ENCODE peak calls at places on chromosome 16, in seven cellular contexts. I, F, W, S, E, R and J are unnamed samples.

GRCh38 chr16:14172200-14172805 is 101.2 kb downstream of the MRTFB start:
- DNase-seq in E (no peak), F (no peak), I (no peak), S (no peak), W (no peak), R (no peak), J (no peak)

GRCh38 chr16:77721752-77722314 is 481 bp upstream of the NUDT7 start:
- DNase-seq in I (no peak), F (no peak), S (peak; percentile 2), E (no peak), W (no peak), R (no peak), J (no peak)

GRCh38 chr16:22425036-22425801 is 50.8 kb upstream of the CDR2 start:
- DNase-seq in I (no peak), E (no peak), W (no peak), S (no peak), R (no peak), F (no peak), J (no peak)

GRCh38 chr16:27640277-27640600 is 90.3 kb downstream of the KATNIP start:
- DNase-seq in W (no peak), I (peak; percentile 44), E (no peak), F (no peak), S (no peak), R (no peak), J (no peak)

GRCh38 chr16:14202697-14203096 is 131.6 kb downstream of the MRTFB start:
- DNase-seq in S (no peak), I (peak; percentile 57), F (peak; percentile 10), R (no peak), W (no peak), E (peak; percentile 51), J (no peak)

GRCh38 chr16:84058211-84058610 is 15.6 kb upstream of the SLC38A8 start:
- DNase-seq in W (no peak), E (no peak), S (no peak), I (no peak), F (no peak), R (no peak), J (no peak)

GRCh38 chr16:13697013-13697412 is 222.9 kb upstream of the ERCC4 start:
- DNase-seq in W (no peak), R (no peak), E (no peak), S (no peak), F (no peak), I (no peak), J (no peak)

GRCh38 chr16:10828851-10829331 is 10.3 kb upstream of the TVP23A start:
- DNase-seq in F (no peak), W (no peak), E (peak; percentile 82), I (peak; percentile 30), R (no peak), S (no peak), J (no peak)

DNA sequence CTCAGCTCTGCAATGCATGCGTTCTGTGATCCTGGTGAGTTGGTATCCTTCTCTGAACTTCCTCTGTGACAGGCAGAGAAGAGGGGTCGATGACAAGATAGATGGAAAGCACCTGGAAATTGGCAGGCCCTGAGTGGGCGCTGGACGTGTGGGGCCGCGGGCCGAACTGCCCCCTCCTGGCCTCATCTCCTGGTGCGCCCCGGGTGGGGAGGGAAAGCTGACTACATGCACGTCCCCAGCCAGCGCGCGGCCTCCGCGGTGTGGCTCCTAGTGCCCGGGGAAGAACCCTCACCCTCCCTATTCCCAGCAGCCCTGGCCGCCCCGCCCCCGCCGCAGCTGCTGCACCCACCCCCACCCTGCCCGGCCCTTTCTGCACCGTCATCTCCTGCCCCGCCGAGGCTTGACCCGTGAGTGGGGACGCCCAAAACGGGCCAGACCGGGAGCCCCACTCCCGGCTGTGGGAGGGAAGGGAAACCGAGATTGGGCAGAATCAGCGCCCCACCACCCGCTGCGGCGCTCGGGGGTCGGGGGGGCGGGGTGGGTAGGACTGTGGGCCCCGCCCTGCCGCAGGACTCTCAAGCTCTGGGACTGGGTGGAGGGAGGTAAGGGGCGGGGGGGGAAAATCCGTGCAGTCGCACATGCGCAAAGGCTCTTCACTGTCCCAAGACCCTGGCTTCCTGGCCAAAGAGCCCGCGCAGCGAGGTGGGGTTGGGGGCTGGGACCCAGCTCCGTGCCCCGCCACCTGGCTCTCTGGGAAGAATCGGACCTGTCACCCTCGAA is at the start of gene NOL3:
- DNase-seq in E (peak; percentile 93), F (no peak), I (peak; percentile 87), S (no peak), W (peak; percentile 89), R (peak; percentile 58), J (no peak)
- TF ChIP-seq CTCF in E (no peak), F (no peak), I (no peak), S (no peak), W (no peak), R (no peak), J (no peak)

DNA sequence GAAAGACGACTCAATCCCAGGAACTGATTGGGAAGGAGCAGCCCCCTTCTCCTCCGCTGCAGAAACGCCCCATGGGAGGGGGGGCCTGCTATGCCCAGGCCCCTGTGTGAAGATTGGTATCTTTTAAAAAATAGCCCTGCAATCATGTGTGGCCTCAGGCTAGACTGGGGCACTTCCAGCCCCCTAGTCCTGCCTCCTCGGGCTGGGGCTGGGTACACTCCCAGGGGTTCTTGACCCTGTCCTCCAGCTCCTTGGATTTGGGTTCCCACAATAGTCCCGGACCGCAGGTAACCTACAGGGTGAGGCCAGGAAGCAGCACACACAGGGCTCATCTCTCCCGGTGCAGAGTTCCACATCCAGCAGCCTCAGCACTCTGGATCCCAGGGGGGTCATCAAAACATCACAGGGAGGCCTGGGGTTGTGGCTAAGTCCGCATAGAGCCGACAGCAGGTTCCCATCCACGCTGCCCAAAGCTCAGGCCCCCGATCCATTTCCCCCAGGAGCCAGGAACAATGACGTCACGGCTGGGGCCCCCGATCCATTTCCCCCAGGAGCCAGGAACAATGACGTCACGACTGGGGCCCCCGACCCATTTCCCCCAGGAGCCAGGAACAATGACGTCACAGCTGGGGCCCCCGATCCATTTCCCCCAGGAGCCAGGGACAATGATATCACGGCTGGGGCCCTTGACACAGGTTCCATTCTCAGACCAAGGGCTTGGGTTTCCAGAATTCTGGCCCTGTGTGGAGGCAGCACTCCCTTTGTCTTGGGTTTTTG is 202.4 kb downstream of the IRF8 start:
- DNase-seq in R (no peak), W (no peak), I (no peak), S (no peak), F (no peak), E (no peak), J (no peak)
- TF ChIP-seq REST in R (no peak), W (no peak), I (no peak), S (no peak), F (no peak), E (no peak), J (no peak)

DNA sequence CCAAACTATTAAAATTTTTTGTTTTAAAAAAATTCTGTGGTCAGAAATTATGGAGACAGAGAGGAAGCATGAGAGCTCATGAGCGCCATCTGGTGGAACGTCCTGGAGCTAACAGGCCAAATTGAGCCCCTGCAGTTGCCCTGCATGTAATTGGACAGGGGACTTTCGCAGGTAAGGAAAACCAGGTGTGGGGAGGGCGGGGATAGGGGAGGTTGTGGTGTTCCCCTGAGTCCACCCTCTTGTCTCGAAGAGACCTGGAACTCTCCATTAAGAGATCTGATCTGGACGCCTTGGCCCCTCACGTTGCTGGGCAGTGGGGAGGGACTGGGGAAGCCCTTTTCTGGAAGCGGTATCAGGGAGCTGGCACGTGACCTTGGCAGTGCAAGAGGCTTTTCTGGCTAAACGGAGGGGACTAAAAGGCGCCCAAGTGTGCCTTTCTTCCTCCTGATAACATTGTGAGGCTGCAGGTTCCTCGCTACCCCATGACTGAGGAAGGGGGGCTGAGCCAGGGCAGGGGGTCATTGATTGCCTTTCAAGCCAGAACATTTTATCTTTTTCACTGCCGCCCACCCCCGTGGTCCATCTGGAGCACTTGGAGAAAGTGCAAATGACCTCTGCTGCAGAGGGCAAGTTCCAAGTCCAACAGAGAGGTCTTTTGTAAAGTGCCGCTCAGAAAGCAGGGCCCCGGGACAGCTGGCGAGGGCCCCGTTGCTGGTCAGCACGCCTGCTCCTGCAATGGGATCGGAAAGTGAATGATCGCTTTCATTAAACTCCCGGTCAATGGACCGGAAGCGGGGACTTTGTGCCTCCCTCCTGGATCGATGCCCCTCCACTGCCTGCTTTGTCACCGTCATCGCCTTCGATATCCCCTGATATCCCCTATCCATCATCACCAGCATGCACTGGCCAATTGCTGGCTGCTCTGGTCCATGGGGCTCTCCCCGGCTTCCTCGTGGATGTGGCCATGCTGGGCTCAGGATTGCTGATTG is 18.4 kb downstream of the PDILT start:
- DNase-seq in S (peak; percentile 28), F (peak; percentile 35), E (peak; percentile 61), R (no peak), W (peak; percentile 65), I (peak; percentile 81), J (peak; percentile 13)
- H3K4me3 ChIP-seq in S (no peak overlapping the region), F (no peak overlapping the region), E (no peak overlapping the region), R (no peak overlapping the region), W (no peak overlapping the region), I (peak overlapping the region; percentile 45), J (no peak overlapping the region)

GRCh38 chr16:58444265-58444664 is 52.0 kb downstream of the GINS3 start:
- DNase-seq in I (no peak), F (no peak), S (no peak), W (no peak), E (no peak), R (no peak), J (no peak)

GRCh38 chr16:58440094-58440493 is 47.8 kb downstream of the GINS3 start:
- DNase-seq in I (no peak), F (no peak), E (no peak), R (no peak), S (no peak), W (no peak), J (no peak)

GRCh38 chr16:58443783-58444182 is 51.5 kb downstream of the GINS3 start:
- DNase-seq in E (no peak), S (no peak), R (no peak), I (no peak), W (no peak), F (no peak), J (no peak)

GRCh38 chr16:58442547-58442946 is 50.3 kb downstream of the GINS3 start:
- DNase-seq in W (no peak), S (no peak), F (no peak), I (no peak), R (no peak), E (no peak), J (no peak)
- TF ChIP-seq CTCF in W (no peak), S (no peak), F (no peak), I (no peak), R (no peak), E (no peak), J (no peak)

GRCh38 chr16:89381788-89382187 is 108.6 kb downstream of the ANKRD11 start:
- DNase-seq in I (no peak), R (no peak), F (no peak), S (no peak), E (no peak), W (no peak), J (no peak)

GRCh38 chr16:89380681-89381080 is 109.7 kb downstream of the ANKRD11 start:
- DNase-seq in W (no peak), S (no peak), R (no peak), E (no peak), F (no peak), I (no peak), J (no peak)

GRCh38 chr16:89384282-89384681 is 106.1 kb downstream of the ANKRD11 start:
- DNase-seq in E (no peak), R (no peak), I (no peak), S (no peak), W (no peak), F (no peak), J (no peak)

GRCh38 chr16:89385712-89386111 is 104.6 kb downstream of the ANKRD11 start:
- DNase-seq in F (no peak), I (no peak), W (no peak), E (no peak), S (no peak), R (no peak), J (no peak)

GRCh38 chr16:89383095-89384003 is 107.0 kb downstream of the ANKRD11 start:
- DNase-seq in I (peak; percentile 79), F (no peak), E (peak; percentile 89), S (no peak), R (no peak), W (no peak), J (no peak)
- TF ChIP-seq REST in I (no peak), F (no peak), E (no peak), S (no peak), R (no peak), W (no peak), J (no peak)